ENCODE peak calls at places on chromosomes 6 and 20, in six cellular contexts. K is SJSA1; J is CD8-positive, alpha-beta T cell; L is GM23248; P is breast epithelium; A is neuronal stem cell. E is an unnamed sample. For H3K4me1, the result is how much of the 10 kb centered on the place peaks cover.

GRCh38 chr6:28218312-28219248 is 6.5 kb upstream of the ZSCAN9 start:
- DNase-seq in K (peak), J (no peak), L (peak), P (peak), A (peak), E (no peak)

GRCh38 chr20:60262967-60263603 is 304.9 kb downstream of the CDH26 start:
- DNase-seq in K (no peak), J (peak), L (peak), P (no peak), A (peak), E (peak)

GRCh38 chr6:167350731-167351655 is 26.1 kb downstream of the TTLL2 start:
- DNase-seq in K (peak), J (peak), L (peak), P (peak), A (peak), E (peak)

GRCh38 chr6:87274660-87275273 is 47.6 kb upstream of the SMIM8 start:
- DNase-seq in K (peak), J (no peak), L (peak), P (no peak), A (no peak), E (no peak)

GRCh38 chr6:111843347-111844147 is 29.7 kb downstream of the FYN start:
- DNase-seq in K (no peak), J (peak), L (no peak), P (no peak), A (no peak), E (no peak)

GRCh38 chr20:10609276-10609675 is 64.5 kb downstream of the JAG1 start:
- DNase-seq in K (no peak), J (no peak), L (peak), P (no peak), A (no peak), E (no peak)

GRCh38 chr6:127812985-127813681 is 87.7 kb downstream of the THEMIS start:
- DNase-seq in K (no peak), J (no peak), L (peak), P (no peak), A (no peak), E (no peak)

GRCh38 chr20:16011061-16011460 is 562.2 kb downstream of the KIF16B start:
- DNase-seq in K (no peak), J (no peak), L (no peak), P (no peak), A (no peak), E (no peak)

GRCh38 chr6:144158133-144158532 is 7.8 kb downstream of the STX11 start:
- DNase-seq in K (peak), J (no peak), L (peak), P (no peak), A (no peak), E (no peak)

GRCh38 chr6:5259428-5259827 is 1.3 kb downstream of the LYRM4 start:
- DNase-seq in K (no peak), J (no peak), L (no peak), P (no peak), A (no peak), E (no peak)

GRCh38 chr6:130282234-130282995 is 59.7 kb upstream of the SAMD3 start:
- DNase-seq in K (no peak), J (peak), L (peak), P (no peak), A (no peak), E (peak)

GRCh38 chr6:8879334-8879733 is 444.0 kb upstream of the SLC35B3 start:
- DNase-seq in K (no peak), J (no peak), L (no peak), P (no peak), A (no peak), E (no peak)

GRCh38 chr6:135018057-135018456 is 36.6 kb downstream of the HBS1L start:
- DNase-seq in K (no peak), J (no peak), L (no peak), P (no peak), A (no peak), E (no peak)

GRCh38 chr6:169158182-169158573 is 95.5 kb downstream of the THBS2 start:
- DNase-seq in K (no peak), J (no peak), L (peak), P (no peak), A (no peak), E (no peak)

GRCh38 chr6:30888472-30889137 is 4.3 kb downstream of the DDR1 start:
- DNase-seq in K (peak), J (no peak), L (peak), P (no peak), A (no peak), E (no peak)

GRCh38 chr20:3689978-3690377 is 8.2 kb upstream of the ADAM33 start:
- DNase-seq in K (no peak), J (no peak), L (no peak), P (no peak), A (no peak), E (no peak)

GRCh38 chr6:109787312-109787711 is 96.2 kb downstream of the FIG4 start:
- DNase-seq in K (no peak), J (no peak), L (no peak), P (no peak), A (no peak), E (no peak)

GRCh38 chr20:62408055-62408454 is 970 bp upstream of the CABLES2 start:
- DNase-seq in K (no peak), J (no peak), L (no peak), P (no peak), A (no peak), E (no peak)

GRCh38 chr20:3239867-3240775 is 1.1 kb upstream of the SLC4A11 start:
- DNase-seq in K (no peak), J (no peak), L (peak), P (no peak), A (no peak), E (no peak)

GRCh38 chr6:140993515-140993914 is 1139.2 kb upstream of the GJE1 start:
- DNase-seq in K (no peak), J (no peak), L (no peak), P (no peak), A (no peak), E (no peak)

GRCh38 chr6:52929321-52930164 is 20.0 kb upstream of the GSTA3 start:
- DNase-seq in K (peak), J (no peak), L (peak), P (no peak), A (no peak), E (no peak)

GRCh38 chr20:25087186-25087929 is 5.4 kb upstream of the VSX1 start:
- DNase-seq in K (no peak), J (no peak), L (no peak), P (no peak), A (no peak), E (no peak)

GRCh38 chr6:166534658-166535406 is 51.6 kb downstream of the RAMACL start:
- DNase-seq in K (no peak), J (no peak), L (no peak), P (no peak), A (no peak), E (no peak)

GRCh38 chr6:96917098-96917497 is 7.4 kb upstream of the KLHL32 start:
- DNase-seq in K (no peak), J (no peak), L (no peak), P (no peak), A (no peak), E (no peak)

GRCh38 chr6:133551847-133552331 is 310.7 kb downstream of the EYA4 start:
- DNase-seq in K (peak), J (no peak), L (peak), P (no peak), A (no peak), E (no peak)

GRCh38 chr6:52328303-52328662 is 33.7 kb upstream of the PAQR8 start:
- DNase-seq in K (no peak), J (no peak), L (no peak), P (no peak), A (no peak), E (no peak)

GRCh38 chr6:28941681-28942448 is 18.1 kb upstream of the TRIM27 start:
- DNase-seq in K (no peak), J (no peak), L (peak), P (no peak), A (no peak), E (no peak)

GRCh38 chr6:111474106-111474505 is 8.9 kb downstream of the REV3L start:
- DNase-seq in K (no peak), J (no peak), L (no peak), P (no peak), A (no peak), E (no peak)

GRCh38 chr20:32674362-32674789 is 635 bp upstream of the C20orf203 start:
- DNase-seq in K (peak), J (peak), L (peak), P (peak), A (no peak), E (no peak)

GRCh38 chr6:41700577-41701347 is 34.6 kb downstream of the TFEB start:
- DNase-seq in K (no peak), J (no peak), L (no peak), P (no peak), A (no peak), E (no peak)

GRCh38 chr6:43076093-43076927 is at the start of gene PTK7:
- DNase-seq in K (peak), J (no peak), L (peak), P (peak), A (peak), E (peak)

GRCh38 chr20:10714236-10714975 is 40.6 kb upstream of the JAG1 start:
- DNase-seq in K (no peak), J (no peak), L (no peak), P (no peak), A (no peak), E (no peak)

GRCh38 chr6:38346291-38347079 is 293.2 kb downstream of the BTBD9 start:
- DNase-seq in K (peak), J (no peak), L (peak), P (no peak), A (no peak), E (peak)

GRCh38 chr20:34522969-34523871 is 7.0 kb downstream of the DYNLRB1 start:
- DNase-seq in K (peak), J (peak), L (peak), P (no peak), A (no peak), E (peak)

GRCh38 chr20:18857640-18858039 is 44.1 kb downstream of the SCP2D1 start:
- DNase-seq in K (no peak), J (no peak), L (peak), P (no peak), A (no peak), E (no peak)

GRCh38 chr6:38155144-38155543 is 335.6 kb downstream of the ZFAND3 start:
- DNase-seq in K (no peak), J (no peak), L (no peak), P (peak), A (no peak), E (no peak)

GRCh38 chr6:47187883-47188587 is 121.7 kb downstream of the TNFRSF21 start:
- DNase-seq in K (no peak), J (no peak), L (peak), P (no peak), A (no peak), E (no peak)

GRCh38 chr6:144134176-144134575 is 16.1 kb upstream of the STX11 start:
- DNase-seq in K (no peak), J (no peak), L (peak), P (no peak), A (no peak), E (no peak)

GRCh38 chr20:63687419-63688233 is 8.8 kb upstream of the TNFRSF6B start:
- DNase-seq in K (no peak), J (no peak), L (no peak), P (no peak), A (no peak), E (no peak)
- H3K4me1 ChIP-seq in K (under half), J (under half), L (under half), P (under half), A (under half), E (under half)

GRCh38 chr20:1872456-1873183 is 22.6 kb upstream of the SIRPA start:
- DNase-seq in K (no peak), J (no peak), L (peak), P (no peak), A (no peak), E (no peak)
- H3K4me1 ChIP-seq in K (under half), J (under half), L (under half), P (under half), A (under half), E (under half)

GRCh38 chr20:59240006-59240405 is 60.4 kb upstream of the EDN3 start:
- DNase-seq in K (no peak), J (no peak), L (no peak), P (no peak), A (no peak), E (no peak)
- H3K4me1 ChIP-seq in K (under half), J (under half), L (under half), P (under half), A (under half), E (under half)

DNA sequence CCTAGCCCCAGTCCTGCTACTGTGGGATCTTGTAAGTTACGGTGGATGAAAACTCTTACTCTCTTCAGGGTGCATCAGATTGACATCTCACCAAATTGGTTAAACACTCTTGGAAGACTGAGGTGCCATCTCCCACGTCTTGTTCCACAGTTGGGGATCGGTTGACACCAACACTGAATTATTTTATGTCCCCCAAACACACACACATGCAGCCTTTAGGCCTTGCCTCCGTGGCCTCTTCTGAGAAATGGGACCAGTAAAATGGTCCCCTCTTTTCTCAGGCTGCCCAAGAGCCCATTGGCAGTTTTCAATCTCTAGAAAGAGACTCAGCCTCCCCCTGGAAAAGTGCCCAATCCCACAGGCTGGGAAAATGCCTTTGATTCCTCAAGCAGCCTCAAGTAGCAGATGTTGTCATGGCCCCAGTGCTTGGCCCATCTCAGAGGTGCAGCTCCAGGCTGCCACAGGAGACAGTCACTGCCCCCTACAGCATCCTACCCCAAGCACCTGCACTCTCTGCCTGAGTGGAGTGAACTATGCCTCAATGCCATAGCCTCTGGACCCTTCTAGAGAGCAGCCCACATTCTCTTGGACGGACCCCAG is 163.9 kb downstream of the ANKRD60 start:
- DNase-seq in K (no peak), J (no peak), L (no peak), P (no peak), A (no peak), E (no peak)
- H3K4me1 ChIP-seq in K (under half), J (under half), L (under half), P (under half), A (under half), E (under half)

DNA sequence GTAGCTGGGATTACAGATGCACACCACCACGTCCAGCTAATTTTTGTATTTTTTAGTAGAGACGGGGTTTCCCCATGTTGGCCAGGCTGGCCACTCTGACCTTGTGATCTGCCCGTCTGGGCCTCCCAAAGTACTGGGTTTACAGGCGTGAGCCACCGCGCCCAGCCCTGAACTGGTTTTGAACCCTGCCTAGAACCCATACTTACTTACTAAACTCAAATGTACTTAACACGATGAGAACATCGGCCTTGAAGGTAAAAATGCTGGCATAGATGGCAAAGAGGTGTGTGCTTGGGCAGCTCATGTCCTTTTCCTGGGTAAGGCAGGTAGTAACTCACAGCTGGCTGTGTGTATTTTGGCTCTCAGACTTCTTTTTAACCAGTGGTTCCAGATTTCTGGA is 3.2 kb upstream of the ARMC12 start:
- DNase-seq in K (no peak), J (no peak), L (no peak), P (no peak), A (no peak), E (no peak)
- H3K4me1 ChIP-seq in K (under half), J (half or more), L (under half), P (under half), A (under half), E (under half)

E was measured in NT2/D1.